ENCODE peak calls at places on chromosomes 13 and 19, in four cellular contexts. W is CD4-positive, alpha-beta T cell; C is testis; B is IMR-90. L is an unnamed sample.

GRCh38 chr19:58350001-58350801 is 3.1 kb downstream of the A1BG start:
- DNase-seq in W (no peak), C (no peak), B (no peak), L (no peak)

GRCh38 chr19:35512831-35513230 is 618 bp downstream of the DMKN start:
- DNase-seq in W (no peak), C (no peak), B (no peak), L (no peak)

GRCh38 chr19:44604241-44604640 is 9.1 kb upstream of the IGSF23 start:
- DNase-seq in W (no peak), C (no peak), B (no peak), L (no peak)

GRCh38 chr13:20401958-20402856 is 123.5 kb downstream of the CRYL1 start:
- DNase-seq in W (no peak), C (no peak), B (peak), L (peak)

GRCh38 chr19:7870571-7871279 is 3.5 kb downstream of the PRR36 start:
- DNase-seq in W (no peak), C (peak), B (no peak), L (no peak)

GRCh38 chr13:101514695-101515275 is 62.3 kb downstream of the ITGBL1 start:
- DNase-seq in W (no peak), C (peak), B (peak), L (no peak)

GRCh38 chr13:29454931-29455481 is 140.5 kb downstream of the SLC7A1 start:
- DNase-seq in W (no peak), C (no peak), B (peak), L (peak)

GRCh38 chr19:13619203-13619632 is 112.9 kb upstream of the CACNA1A start:
- DNase-seq in W (no peak), C (no peak), B (peak), L (no peak)

GRCh38 chr19:1106841-1107654 is 3.3 kb downstream of the GPX4 start:
- DNase-seq in W (no peak), C (no peak), B (peak), L (no peak)

GRCh38 chr19:53538378-53539109 is 599 bp downstream of the ZNF331 start:
- DNase-seq in W (no peak), C (no peak), B (no peak), L (no peak)

GRCh38 chr19:21603431-21604153 is 98.2 kb downstream of the ZNF429 start:
- DNase-seq in W (no peak), C (no peak), B (no peak), L (no peak)

GRCh38 chr13:28488376-28489005 is 6.4 kb downstream of the FLT1 start:
- DNase-seq in W (no peak), C (no peak), B (no peak), L (no peak)

GRCh38 chr19:9498183-9498902 is at the start of gene ZNF560:
- DNase-seq in W (no peak), C (peak), B (peak), L (no peak)

GRCh38 chr13:110483386-110483785 is 78.1 kb downstream of the RAB20 start:
- DNase-seq in W (no peak), C (no peak), B (no peak), L (no peak)

GRCh38 chr13:112605531-112605990 is 17.6 kb upstream of the TUBGCP3 start:
- DNase-seq in W (no peak), C (no peak), B (no peak), L (no peak)

GRCh38 chr13:98055623-98056022 is 87.3 kb upstream of the FARP1 start:
- DNase-seq in W (no peak), C (no peak), B (no peak), L (no peak)

GRCh38 chr19:31372245-31372781 is 23.1 kb upstream of the TSHZ3 start:
- DNase-seq in W (no peak), C (no peak), B (no peak), L (no peak)

GRCh38 chr19:29239220-29239776 is 26.3 kb upstream of the UQCRFS1 start:
- DNase-seq in W (no peak), C (no peak), B (no peak), L (no peak)

GRCh38 chr13:99277629-99278028 is 19.4 kb upstream of the GPR18 start:
- DNase-seq in W (no peak), C (no peak), B (no peak), L (no peak)

GRCh38 chr13:95267662-95268369 is 33.4 kb downstream of the ABCC4 start:
- DNase-seq in W (no peak), C (no peak), B (peak), L (no peak)

GRCh38 chr13:30466841-30467252 is 1.1 kb upstream of the HMGB1 start:
- DNase-seq in W (no peak), C (no peak), B (peak), L (no peak)

GRCh38 chr13:61413572-61413971 is 2.1 kb downstream of the PCDH20 start:
- DNase-seq in W (no peak), C (no peak), B (no peak), L (no peak)

GRCh38 chr13:51957377-51958216 is 53.7 kb downstream of the ATP7B start:
- DNase-seq in W (no peak), C (no peak), B (no peak), L (no peak)

GRCh38 chr19:21482863-21483276 is 22.5 kb upstream of the ZNF429 start:
- DNase-seq in W (peak), C (peak), B (no peak), L (no peak)

GRCh38 chr13:36769126-36769525 is 49.9 kb upstream of the RFXAP start:
- DNase-seq in W (no peak), C (no peak), B (no peak), L (no peak)

GRCh38 chr13:46605824-46606554 is 53.0 kb downstream of the LRCH1 start:
- DNase-seq in W (no peak), C (no peak), B (no peak), L (no peak)

GRCh38 chr13:21106089-21106488 is 44.7 kb upstream of the LATS2 start:
- DNase-seq in W (no peak), C (no peak), B (peak), L (no peak)

GRCh38 chr13:19123502-19123901 is 58.1 kb downstream of the TUBA3C start:
- DNase-seq in W (no peak), C (no peak), B (no peak), L (no peak)

GRCh38 chr13:65497265-65497664 is 1732.9 kb downstream of the PCDH9 start:
- DNase-seq in W (no peak), C (no peak), B (peak), L (peak)

GRCh38 chr13:97231118-97231831 is 9.1 kb downstream of the MBNL2 start:
- DNase-seq in W (no peak), C (no peak), B (no peak), L (peak)

GRCh38 chr19:44111910-44112463 is 1.2 kb upstream of the ZNF225 start:
- DNase-seq in W (no peak), C (peak), B (peak), L (peak)

GRCh38 chr19:47582320-47582909 is 9.5 kb upstream of the ZNF541 start:
- DNase-seq in W (no peak), C (peak), B (peak), L (no peak)

GRCh38 chr13:46728777-46729176 is 68.2 kb downstream of the ESD start:
- DNase-seq in W (no peak), C (no peak), B (no peak), L (no peak)

GRCh38 chr19:52600639-52601024 is 30.5 kb downstream of the ZNF701 start:
- DNase-seq in W (peak), C (peak), B (peak), L (no peak)

GRCh38 chr19:43422000-43422688 is 7.5 kb downstream of the TEX101 start:
- DNase-seq in W (no peak), C (no peak), B (no peak), L (no peak)

GRCh38 chr13:47215741-47216140 is 318.9 kb upstream of the HTR2A start:
- DNase-seq in W (no peak), C (no peak), B (peak), L (no peak)

GRCh38 chr19:40718774-40719391 is 2.0 kb downstream of the ITPKC start:
- DNase-seq in W (no peak), C (peak), B (peak), L (peak)

GRCh38 chr19:54029930-54030490 is 33.7 kb downstream of the VSTM1 start:
- DNase-seq in W (peak), C (peak), B (peak), L (no peak)

GRCh38 chr19:33226550-33227241 is 1.0 kb upstream of the SLC7A10 start:
- DNase-seq in W (no peak), C (peak), B (no peak), L (no peak)

DNA sequence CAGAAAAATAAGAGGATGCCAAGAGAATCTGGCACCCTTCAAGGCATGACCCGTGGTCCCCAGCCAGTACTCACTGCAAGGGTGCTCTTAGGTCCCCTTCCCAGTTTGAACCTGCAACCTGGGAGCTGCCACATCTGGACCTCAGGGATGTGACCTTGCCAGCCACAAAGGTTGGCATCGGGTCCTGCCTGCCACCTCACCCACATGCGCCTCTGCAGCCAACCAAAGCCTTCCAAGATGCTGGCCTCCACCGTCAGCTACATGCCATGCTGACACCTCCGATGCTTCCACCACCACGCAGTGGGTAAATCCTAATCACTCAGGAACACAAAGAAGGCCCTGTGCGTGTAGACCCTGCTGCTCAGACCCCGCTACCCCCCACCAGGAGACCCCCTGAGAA is 35.1 kb downstream of the ELL start:
- DNase-seq in W (no peak), C (no peak), B (no peak), L (no peak)
- H3K27ac ChIP-seq in W (no peak), C (no peak), B (no peak), L (no peak)

GRCh38 chr19:18768997-18769891 is 21.9 kb downstream of the COMP start:
- DNase-seq in W (no peak), C (peak), B (no peak), L (no peak)
- H3K27ac ChIP-seq in W (no peak), C (no peak), B (no peak), L (no peak)

DNA sequence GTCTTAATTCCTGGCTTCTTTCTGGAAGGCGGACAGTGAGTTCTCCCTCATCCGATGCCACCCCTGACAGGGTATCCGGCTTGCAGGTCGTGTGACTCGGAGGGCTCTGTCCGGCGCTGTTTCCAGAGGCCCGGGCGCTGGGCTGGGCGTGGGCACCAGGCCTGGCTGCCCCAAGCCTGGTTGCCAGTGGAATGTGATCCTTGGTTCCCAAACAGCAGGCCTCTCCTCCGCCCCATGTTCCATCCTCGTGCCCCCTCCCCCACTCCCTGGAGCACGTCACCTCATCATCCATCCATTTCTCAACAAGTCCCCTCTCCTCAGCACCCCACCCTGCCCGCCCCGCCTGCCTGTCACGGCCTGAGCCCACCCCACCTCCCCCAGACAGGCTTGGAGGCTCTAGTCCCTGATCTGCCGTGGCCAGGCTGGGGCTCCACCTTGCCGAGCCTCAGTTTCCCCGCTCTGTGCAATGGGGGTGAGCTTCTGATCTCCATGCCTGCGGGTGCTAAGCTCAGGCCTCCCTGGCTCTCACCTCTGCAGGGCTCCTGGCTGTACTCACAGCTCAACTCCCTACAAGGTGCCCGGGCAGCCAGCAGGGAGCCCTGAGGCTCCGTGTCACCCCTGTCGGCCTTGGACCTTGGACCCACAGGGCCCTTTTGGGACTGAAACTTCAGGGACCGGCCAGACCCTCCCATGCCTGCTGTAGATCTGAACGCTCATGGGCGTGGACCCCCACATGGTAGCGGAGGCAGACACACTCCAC is 2.3 kb downstream of the TBXA2R start:
- DNase-seq in W (no peak), C (no peak), B (no peak), L (no peak)
- H3K27ac ChIP-seq in W (no peak), C (no peak), B (no peak), L (no peak)

GRCh38 chr19:49684251-49684982 is 5.0 kb upstream of the ADM5 start:
- DNase-seq in W (no peak), C (no peak), B (no peak), L (no peak)

GRCh38 chr19:49684983-49685553 is 4.3 kb upstream of the ADM5 start:
- DNase-seq in W (no peak), C (no peak), B (no peak), L (no peak)

GRCh38 chr19:49687150-49687549 is 2.2 kb upstream of the ADM5 start:
- DNase-seq in W (no peak), C (no peak), B (no peak), L (no peak)

GRCh38 chr19:49686503-49687088 is 2.8 kb upstream of the ADM5 start:
- DNase-seq in W (no peak), C (no peak), B (no peak), L (no peak)

GRCh38 chr19:49685845-49686332 is 3.5 kb upstream of the ADM5 start:
- DNase-seq in W (no peak), C (no peak), B (no peak), L (no peak)
- H3K27ac ChIP-seq in W (no peak), C (peak), B (no peak), L (no peak)